ENCODE peak calls at places on chromosomes 12 and 14, in nine cellular contexts. C, K, L, O, A, T, F, W and Y are unnamed samples.
A peak's percentile ranks its signal among the peaks of the same experiment; 100 is the strongest.

GRCh38 chr12:122062832-122063690 is 15.5 kb upstream of the MLXIP start:
- DNase-seq in C (peak; percentile 58), K (peak; percentile 83), L (no peak), O (peak; percentile 68), A (no peak), T (no peak), F (no peak), W (peak; percentile 65), Y (peak; percentile 85)

GRCh38 chr14:49050836-49051235 is 535.3 kb downstream of the RPS29 start:
- DNase-seq in C (peak; percentile 8), K (no peak), L (no peak), O (no peak), A (no peak), T (no peak), F (no peak), W (no peak), Y (no peak)

GRCh38 chr12:118052324-118053070 is 8.5 kb downstream of the WSB2 start:
- DNase-seq in C (peak; percentile 96), K (peak; percentile 96), L (no peak), O (peak; percentile 84), A (no peak), T (no peak), F (peak; percentile 81), W (peak; percentile 75), Y (peak; percentile 46)

GRCh38 chr12:106311139-106311538 is 8.6 kb downstream of the TCP11L2 start:
- DNase-seq in C (no peak), K (no peak), L (no peak), O (no peak), A (no peak), T (no peak), F (no peak), W (no peak), Y (no peak)

GRCh38 chr12:54306925-54307731 is 6.3 kb upstream of the NFE2 start:
- DNase-seq in C (peak; percentile 62), K (no peak), L (no peak), O (peak; percentile 81), A (no peak), T (no peak), F (peak; percentile 51), W (peak; percentile 81), Y (no peak)

GRCh38 chr14:51602176-51602759 is 49.4 kb upstream of the FRMD6 start:
- DNase-seq in C (peak; percentile 69), K (no peak), L (no peak), O (no peak), A (no peak), T (no peak), F (no peak), W (no peak), Y (no peak)

GRCh38 chr12:62715086-62715786 is 219.7 kb downstream of the PPM1H start:
- DNase-seq in C (no peak), K (no peak), L (no peak), O (no peak), A (no peak), T (no peak), F (no peak), W (peak; percentile 58), Y (no peak)

GRCh38 chr12:77888611-77889010 is 57.9 kb downstream of the NAV3 start:
- DNase-seq in C (peak; percentile 77), K (peak; percentile 87), L (no peak), O (peak; percentile 9), A (no peak), T (no peak), F (peak; percentile 2), W (no peak), Y (peak; percentile 3)

GRCh38 chr12:43988838-43989560 is 153.1 kb downstream of the TMEM117 start:
- DNase-seq in C (peak; percentile 18), K (no peak), L (no peak), O (no peak), A (no peak), T (no peak), F (no peak), W (no peak), Y (no peak)

GRCh38 chr12:65941388-65941787 is 117.1 kb downstream of the HMGA2 start:
- DNase-seq in C (peak; percentile 94), K (peak; percentile 93), L (no peak), O (no peak), A (no peak), T (no peak), F (peak; percentile 83), W (no peak), Y (peak; percentile 47)

GRCh38 chr12:12008931-12009611 is 61.7 kb upstream of the BCL2L14 start:
- DNase-seq in C (peak; percentile 73), K (peak; percentile 92), L (peak; percentile 31), O (peak; percentile 75), A (no peak), T (no peak), F (no peak), W (no peak), Y (no peak)

GRCh38 chr14:88553886-88554457 is 835 bp downstream of the PTPN21 start:
- DNase-seq in C (peak; percentile 51), K (peak; percentile 45), L (no peak), O (no peak), A (no peak), T (no peak), F (no peak), W (no peak), Y (no peak)

GRCh38 chr14:26370118-26370517 is 227.7 kb downstream of the NOVA1 start:
- DNase-seq in C (no peak), K (peak; percentile 22), L (no peak), O (no peak), A (no peak), T (no peak), F (peak; percentile 63), W (no peak), Y (no peak)

GRCh38 chr12:131620946-131621681 is 89.8 kb upstream of the SFSWAP start:
- DNase-seq in C (no peak), K (no peak), L (no peak), O (no peak), A (no peak), T (no peak), F (no peak), W (no peak), Y (no peak)

GRCh38 chr14:54267172-54267571 is 129.6 kb upstream of the CDKN3 start:
- DNase-seq in C (no peak), K (no peak), L (no peak), O (no peak), A (no peak), T (no peak), F (no peak), W (no peak), Y (no peak)

GRCh38 chr14:63362305-63362914 is 43.7 kb upstream of the GPHB5 start:
- DNase-seq in C (no peak), K (no peak), L (no peak), O (no peak), A (no peak), T (no peak), F (no peak), W (no peak), Y (no peak)

GRCh38 chr12:85947286-85947685 is 73.2 kb downstream of the NTS start:
- DNase-seq in C (no peak), K (no peak), L (no peak), O (no peak), A (no peak), T (no peak), F (no peak), W (no peak), Y (no peak)

GRCh38 chr14:36207500-36207899 is 31.0 kb upstream of the PTCSC3 start:
- DNase-seq in C (peak; percentile 26), K (no peak), L (no peak), O (no peak), A (no peak), T (no peak), F (no peak), W (no peak), Y (no peak)

GRCh38 chr12:56785141-56785865 is 22.2 kb downstream of the HSD17B6 start:
- DNase-seq in C (no peak), K (no peak), L (no peak), O (no peak), A (no peak), T (no peak), F (no peak), W (no peak), Y (no peak)

GRCh38 chr12:31390991-31391390 is 65.0 kb upstream of the SINHCAF start:
- DNase-seq in C (no peak), K (no peak), L (no peak), O (no peak), A (no peak), T (no peak), F (no peak), W (no peak), Y (no peak)

GRCh38 chr12:6767301-6767591 is 1.1 kb downstream of the PTMS start:
- DNase-seq in C (peak; percentile 59), K (no peak), L (no peak), O (no peak), A (no peak), T (no peak), F (no peak), W (peak; percentile 43), Y (no peak)

GRCh38 chr14:98323850-98324249 is 948.1 kb downstream of the BCL11B start:
- DNase-seq in C (no peak), K (peak; percentile 55), L (no peak), O (no peak), A (no peak), T (no peak), F (no peak), W (no peak), Y (no peak)

GRCh38 chr14:68391292-68392014 is 401.4 kb downstream of the ZFP36L1 start:
- DNase-seq in C (peak; percentile 83), K (peak; percentile 90), L (no peak), O (no peak), A (no peak), T (no peak), F (peak; percentile 81), W (no peak), Y (no peak)

GRCh38 chr12:100267603-100268281 is 765 bp downstream of the SCYL2 start:
- DNase-seq in C (peak; percentile 69), K (peak; percentile 43), L (no peak), O (no peak), A (peak; percentile 15), T (peak; percentile 25), F (no peak), W (no peak), Y (no peak)

GRCh38 chr12:126588586-126589249 is 1523.5 kb downstream of the AACS start:
- DNase-seq in C (no peak), K (peak; percentile 88), L (no peak), O (no peak), A (no peak), T (no peak), F (no peak), W (no peak), Y (no peak)

GRCh38 chr14:92456215-92457017 is 57.2 kb upstream of the RIN3 start:
- DNase-seq in C (peak; percentile 90), K (peak; percentile 63), L (no peak), O (peak; percentile 71), A (no peak), T (peak; percentile 80), F (peak; percentile 55), W (peak; percentile 67), Y (no peak)

GRCh38 chr12:121801601-121802484 is 2.0 kb upstream of the SETD1B start:
- DNase-seq in C (peak; percentile 56), K (peak; percentile 67), L (peak; percentile 32), O (no peak), A (no peak), T (no peak), F (no peak), W (no peak), Y (no peak)

GRCh38 chr12:8832500-8832899 is 10.1 kb downstream of the A2ML1 start:
- DNase-seq in C (no peak), K (no peak), L (no peak), O (no peak), A (no peak), T (no peak), F (no peak), W (no peak), Y (no peak)